ENCODE peak calls at places on chromosomes 3 and 15, in nine cellular contexts. J, V, I, R, D, G, M, L and S are unnamed samples.

GRCh38 chr15:85439996-85440395 is 59.6 kb downstream of the AKAP13 start:
- DNase-seq in J (no peak), M (no peak), D (no peak), L (no peak), R (no peak), G (no peak), I (no peak), V (no peak), S (no peak)

GRCh38 chr15:72235298-72235697 is 4.3 kb upstream of the PKM start:
- DNase-seq in I (no peak), V (no peak), M (no peak), L (no peak), R (no peak), D (no peak), J (no peak), G (no peak), S (no peak)

GRCh38 chr3:183734750-183735284 is 37.2 kb downstream of the YEATS2 start:
- DNase-seq in G (no peak), R (no peak), V (no peak), D (no peak), M (peak), J (no peak), I (no peak), L (no peak), S (no peak)

GRCh38 chr15:52790166-52790708 is at the start of gene ONECUT1:
- DNase-seq in M (peak), V (peak), R (peak), G (peak), D (peak), I (no peak), J (no peak), L (no peak), S (peak)

GRCh38 chr3:142348460-142348859 is 99.4 kb downstream of the XRN1 start:
- DNase-seq in R (no peak), M (no peak), J (no peak), G (no peak), I (no peak), D (no peak), V (no peak), L (no peak), S (no peak)

GRCh38 chr3:72475258-72476138 is 372.7 kb downstream of the SHQ1 start:
- DNase-seq in V (no peak), L (no peak), I (no peak), D (no peak), R (no peak), G (no peak), J (no peak), M (no peak), S (no peak)

GRCh38 chr3:192409203-192409837 is 318.0 kb downstream of the FGF12 start:
- DNase-seq in J (no peak), M (peak), R (peak), V (peak), L (no peak), I (no peak), G (peak), D (no peak), S (no peak)

GRCh38 chr15:57684491-57685184 is 21.9 kb upstream of the POLR2M start:
- DNase-seq in D (no peak), G (no peak), J (no peak), M (no peak), V (no peak), L (no peak), R (no peak), I (no peak), S (no peak)

GRCh38 chr3:38088679-38089078 is 48.2 kb downstream of the ACAA1 start:
- DNase-seq in J (no peak), D (no peak), M (no peak), I (no peak), V (no peak), L (no peak), G (no peak), R (no peak), S (no peak)

GRCh38 chr15:63942486-63943365 is 103.6 kb downstream of the DAPK2 start:
- DNase-seq in I (no peak), D (no peak), R (peak), V (no peak), L (no peak), M (no peak), G (no peak), J (no peak), S (no peak)

GRCh38 chr3:168096210-168096795 is 579 bp upstream of the GOLIM4 start:
- DNase-seq in I (peak), J (peak), V (peak), G (peak), L (peak), M (peak), R (peak), D (peak), S (no peak)

GRCh38 chr3:60579734-60580133 is 671.5 kb downstream of the FHIT start:
- DNase-seq in L (peak), G (peak), I (peak), M (peak), V (peak), J (no peak), D (no peak), R (no peak), S (no peak)

GRCh38 chr15:93065641-93066045 is 23.4 kb downstream of the RGMA start:
- DNase-seq in M (no peak), V (no peak), L (no peak), I (no peak), J (no peak), D (no peak), R (no peak), G (no peak), S (no peak)

GRCh38 chr15:92643849-92644815 is 11.4 kb downstream of the FAM174B start:
- DNase-seq in V (no peak), D (no peak), L (no peak), J (no peak), G (no peak), M (no peak), R (no peak), I (no peak), S (no peak)

GRCh38 chr3:96370637-96371036 is 443.8 kb upstream of the EPHA6 start:
- DNase-seq in L (no peak), M (no peak), V (no peak), I (no peak), R (no peak), G (no peak), D (no peak), J (no peak), S (no peak)

GRCh38 chr15:90382305-90382704 is 5.7 kb upstream of the IQGAP1 start:
- DNase-seq in L (no peak), M (peak), J (no peak), R (no peak), I (no peak), D (no peak), V (no peak), G (no peak), S (no peak)

GRCh38 chr3:78873641-78874040 is 894.2 kb downstream of the ROBO1 start:
- DNase-seq in R (no peak), J (no peak), L (no peak), V (no peak), M (peak), D (no peak), I (no peak), G (no peak), S (no peak)

GRCh38 chr3:41523897-41524296 is 324.6 kb downstream of the CTNNB1 start:
- DNase-seq in L (no peak), I (no peak), V (no peak), G (no peak), D (no peak), J (no peak), R (no peak), M (no peak), S (no peak)

GRCh38 chr3:187062526-187063177 is 76.6 kb downstream of the RPL39L start:
- DNase-seq in L (peak), G (peak), R (no peak), D (no peak), V (peak), M (peak), J (no peak), I (peak), S (no peak)

GRCh38 chr3:171228228-171228627 is 201.7 kb upstream of the SLC2A2 start:
- DNase-seq in L (no peak), R (no peak), D (peak), I (no peak), M (no peak), V (no peak), J (no peak), G (no peak), S (no peak)